ENCODE peak calls at places on chromosomes 2 and 18, in six cellular contexts. One of them, this sample, is unnamed.

GRCh38 chr18:12960846-12961397 is 13.1 kb downstream of the SEH1L start:
- DNase-seq in pancreas: no peak
- DNase-seq in foreskin keratinocyte: no peak
- DNase-seq in GM23248: peak
- DNase-seq in psoas muscle: no peak
- DNase-seq in aorta: no peak
- DNase-seq in this sample: no peak

GRCh38 chr2:234747032-234747431 is 204.8 kb upstream of the SH3BP4 start:
- DNase-seq in pancreas: no peak
- DNase-seq in foreskin keratinocyte: no peak
- DNase-seq in GM23248: peak
- DNase-seq in psoas muscle: no peak
- DNase-seq in aorta: no peak
- DNase-seq in this sample: no peak

GRCh38 chr2:16247371-16248177 is 307.2 kb downstream of the MYCN start:
- DNase-seq in pancreas: no peak
- DNase-seq in foreskin keratinocyte: no peak
- DNase-seq in GM23248: no peak
- DNase-seq in psoas muscle: no peak
- DNase-seq in aorta: no peak
- DNase-seq in this sample: no peak

GRCh38 chr2:105771841-105772240 is 27.1 kb downstream of the NCK2 start:
- DNase-seq in pancreas: no peak
- DNase-seq in foreskin keratinocyte: no peak
- DNase-seq in GM23248: no peak
- DNase-seq in psoas muscle: no peak
- DNase-seq in aorta: no peak
- DNase-seq in this sample: no peak

GRCh38 chr2:230347659-230348305 is 20.8 kb downstream of the SP140L start:
- DNase-seq in pancreas: no peak
- DNase-seq in foreskin keratinocyte: no peak
- DNase-seq in GM23248: no peak
- DNase-seq in psoas muscle: no peak
- DNase-seq in aorta: peak
- DNase-seq in this sample: no peak

GRCh38 chr2:166057363-166058169 is 70.3 kb downstream of the SCN1A start:
- DNase-seq in pancreas: no peak
- DNase-seq in foreskin keratinocyte: no peak
- DNase-seq in GM23248: peak
- DNase-seq in psoas muscle: no peak
- DNase-seq in aorta: no peak
- DNase-seq in this sample: no peak

GRCh38 chr2:139669675-139670074 is 889.5 kb upstream of the NXPH2 start:
- DNase-seq in pancreas: no peak
- DNase-seq in foreskin keratinocyte: no peak
- DNase-seq in GM23248: no peak
- DNase-seq in psoas muscle: no peak
- DNase-seq in aorta: no peak
- DNase-seq in this sample: no peak

GRCh38 chr2:101831351-101831865 is 133.9 kb downstream of the MAP4K4 start:
- DNase-seq in pancreas: peak
- DNase-seq in foreskin keratinocyte: no peak
- DNase-seq in GM23248: peak
- DNase-seq in psoas muscle: peak
- DNase-seq in aorta: peak
- DNase-seq in this sample: peak

GRCh38 chr2:68689553-68690537 is 44.8 kb upstream of the ARHGAP25 start:
- DNase-seq in pancreas: no peak
- DNase-seq in foreskin keratinocyte: no peak
- DNase-seq in GM23248: no peak
- DNase-seq in psoas muscle: no peak
- DNase-seq in aorta: no peak
- DNase-seq in this sample: no peak

GRCh38 chr2:190417045-190417842 is 9.1 kb downstream of the MFSD6 start:
- DNase-seq in pancreas: no peak
- DNase-seq in foreskin keratinocyte: no peak
- DNase-seq in GM23248: no peak
- DNase-seq in psoas muscle: no peak
- DNase-seq in aorta: no peak
- DNase-seq in this sample: no peak

GRCh38 chr18:57664600-57665165 is 43.0 kb upstream of the NARS1 start:
- DNase-seq in pancreas: no peak
- DNase-seq in foreskin keratinocyte: no peak
- DNase-seq in GM23248: no peak
- DNase-seq in psoas muscle: no peak
- DNase-seq in aorta: no peak
- DNase-seq in this sample: no peak

GRCh38 chr2:119706196-119706595 is 27.2 kb downstream of the TMEM177 start:
- DNase-seq in pancreas: no peak
- DNase-seq in foreskin keratinocyte: no peak
- DNase-seq in GM23248: no peak
- DNase-seq in psoas muscle: no peak
- DNase-seq in aorta: no peak
- DNase-seq in this sample: no peak

GRCh38 chr2:17752281-17752680 is 1.3 kb downstream of the SMC6 start:
- DNase-seq in pancreas: no peak
- DNase-seq in foreskin keratinocyte: no peak
- DNase-seq in GM23248: no peak
- DNase-seq in psoas muscle: no peak
- DNase-seq in aorta: no peak
- DNase-seq in this sample: no peak

GRCh38 chr2:3486047-3487027 is 33.0 kb downstream of the ADI1 start:
- DNase-seq in pancreas: no peak
- DNase-seq in foreskin keratinocyte: no peak
- DNase-seq in GM23248: no peak
- DNase-seq in psoas muscle: peak
- DNase-seq in aorta: peak
- DNase-seq in this sample: no peak

GRCh38 chr2:71672011-71672639 is 218.8 kb downstream of the DYSF start:
- DNase-seq in pancreas: no peak
- DNase-seq in foreskin keratinocyte: no peak
- DNase-seq in GM23248: no peak
- DNase-seq in psoas muscle: no peak
- DNase-seq in aorta: no peak
- DNase-seq in this sample: no peak

GRCh38 chr2:119520696-119521436 is 3.4 kb downstream of the SCTR start:
- DNase-seq in pancreas: no peak
- DNase-seq in foreskin keratinocyte: no peak
- DNase-seq in GM23248: no peak
- DNase-seq in psoas muscle: no peak
- DNase-seq in aorta: no peak
- DNase-seq in this sample: no peak

GRCh38 chr2:84958135-84959044 is 12.6 kb upstream of the KCMF1 start:
- DNase-seq in pancreas: peak
- DNase-seq in foreskin keratinocyte: peak
- DNase-seq in GM23248: peak
- DNase-seq in psoas muscle: no peak
- DNase-seq in aorta: peak
- DNase-seq in this sample: peak

GRCh38 chr2:97936199-97936598 is 59.5 kb downstream of the TMEM131 start:
- DNase-seq in pancreas: no peak
- DNase-seq in foreskin keratinocyte: no peak
- DNase-seq in GM23248: no peak
- DNase-seq in psoas muscle: peak
- DNase-seq in aorta: no peak
- DNase-seq in this sample: no peak

GRCh38 chr18:79560042-79560860 is 119.4 kb upstream of the CTDP1 start:
- DNase-seq in pancreas: peak
- DNase-seq in foreskin keratinocyte: no peak
- DNase-seq in GM23248: no peak
- DNase-seq in psoas muscle: no peak
- DNase-seq in aorta: peak
- DNase-seq in this sample: no peak

DNA sequence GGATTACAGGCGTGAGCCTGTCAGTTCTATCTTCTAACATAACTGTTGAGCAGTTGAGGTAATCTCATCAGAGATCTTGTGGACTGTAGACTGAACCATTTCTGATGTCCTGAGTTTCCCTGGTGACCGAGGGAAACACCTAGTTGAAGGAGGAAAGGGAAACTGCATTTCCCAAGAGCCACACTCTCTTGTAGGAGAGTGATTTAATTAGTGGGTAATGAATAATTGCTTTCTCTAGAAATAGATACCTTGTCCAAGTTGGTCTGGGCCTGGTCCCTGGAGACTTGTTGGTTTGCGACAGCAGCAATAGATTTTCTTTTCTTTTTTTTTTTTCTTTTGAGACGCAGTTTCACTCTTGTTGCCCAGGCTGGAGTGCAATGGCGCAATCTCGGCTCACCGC is 7.4 kb downstream of the TTLL4 start:
- DNase-seq in pancreas: no peak
- DNase-seq in foreskin keratinocyte: no peak
- DNase-seq in GM23248: no peak
- DNase-seq in psoas muscle: no peak
- DNase-seq in aorta: no peak
- DNase-seq in this sample: no peak
- H3K27ac ChIP-seq in pancreas: no peak
- H3K27ac ChIP-seq in foreskin keratinocyte: no peak
- H3K27ac ChIP-seq in GM23248: no peak
- H3K27ac ChIP-seq in psoas muscle: no peak
- H3K27ac ChIP-seq in aorta: no peak
- H3K27ac ChIP-seq in this sample: no peak

DNA sequence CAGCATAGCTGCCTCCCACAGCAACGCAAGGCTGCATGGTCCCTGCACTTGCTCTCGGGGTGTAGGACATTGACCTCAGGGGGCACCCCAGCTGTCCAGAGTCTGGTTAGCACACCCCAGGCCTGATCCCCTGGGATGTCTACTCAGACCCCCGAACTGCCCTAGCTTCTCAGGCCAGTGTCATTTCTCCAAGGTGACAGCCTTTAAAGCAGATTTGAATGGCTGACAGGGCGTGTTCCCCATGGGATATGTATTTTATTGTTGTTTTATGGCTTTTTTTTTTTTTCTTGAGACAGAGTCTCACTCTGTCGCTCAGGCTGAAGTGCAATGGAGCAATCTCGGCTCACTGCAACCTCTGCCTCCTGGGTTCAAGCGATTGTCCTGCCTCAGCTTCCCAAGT is 40.8 kb upstream of the PTMA start:
- DNase-seq in pancreas: no peak
- DNase-seq in foreskin keratinocyte: no peak
- DNase-seq in GM23248: no peak
- DNase-seq in psoas muscle: no peak
- DNase-seq in aorta: no peak
- DNase-seq in this sample: no peak
- H3K27ac ChIP-seq in pancreas: peak
- H3K27ac ChIP-seq in foreskin keratinocyte: no peak
- H3K27ac ChIP-seq in GM23248: no peak
- H3K27ac ChIP-seq in psoas muscle: peak
- H3K27ac ChIP-seq in aorta: peak
- H3K27ac ChIP-seq in this sample: peak

GRCh38 chr2:54601339-54601738 is 122.1 kb upstream of the EML6 start:
- DNase-seq in pancreas: no peak
- DNase-seq in foreskin keratinocyte: no peak
- DNase-seq in GM23248: peak
- DNase-seq in psoas muscle: no peak
- DNase-seq in aorta: no peak
- DNase-seq in this sample: no peak

GRCh38 chr2:54598347-54599325 is 124.8 kb upstream of the EML6 start:
- DNase-seq in pancreas: no peak
- DNase-seq in foreskin keratinocyte: no peak
- DNase-seq in GM23248: peak
- DNase-seq in psoas muscle: no peak
- DNase-seq in aorta: no peak
- DNase-seq in this sample: no peak

GRCh38 chr2:54599914-54600313 is 123.5 kb upstream of the EML6 start:
- DNase-seq in pancreas: no peak
- DNase-seq in foreskin keratinocyte: peak
- DNase-seq in GM23248: peak
- DNase-seq in psoas muscle: peak
- DNase-seq in aorta: peak
- DNase-seq in this sample: no peak

GRCh38 chr2:54597153-54597827 is 126.2 kb upstream of the EML6 start:
- DNase-seq in pancreas: peak
- DNase-seq in foreskin keratinocyte: no peak
- DNase-seq in GM23248: no peak
- DNase-seq in psoas muscle: peak
- DNase-seq in aorta: no peak
- DNase-seq in this sample: no peak

GRCh38 chr2:54599326-54599710 is 124.1 kb upstream of the EML6 start:
- DNase-seq in pancreas: no peak
- DNase-seq in foreskin keratinocyte: no peak
- DNase-seq in GM23248: no peak
- DNase-seq in psoas muscle: no peak
- DNase-seq in aorta: no peak
- DNase-seq in this sample: no peak
- H3K27ac ChIP-seq in pancreas: no peak
- H3K27ac ChIP-seq in foreskin keratinocyte: peak
- H3K27ac ChIP-seq in GM23248: no peak
- H3K27ac ChIP-seq in psoas muscle: peak
- H3K27ac ChIP-seq in aorta: peak
- H3K27ac ChIP-seq in this sample: no peak

DNA sequence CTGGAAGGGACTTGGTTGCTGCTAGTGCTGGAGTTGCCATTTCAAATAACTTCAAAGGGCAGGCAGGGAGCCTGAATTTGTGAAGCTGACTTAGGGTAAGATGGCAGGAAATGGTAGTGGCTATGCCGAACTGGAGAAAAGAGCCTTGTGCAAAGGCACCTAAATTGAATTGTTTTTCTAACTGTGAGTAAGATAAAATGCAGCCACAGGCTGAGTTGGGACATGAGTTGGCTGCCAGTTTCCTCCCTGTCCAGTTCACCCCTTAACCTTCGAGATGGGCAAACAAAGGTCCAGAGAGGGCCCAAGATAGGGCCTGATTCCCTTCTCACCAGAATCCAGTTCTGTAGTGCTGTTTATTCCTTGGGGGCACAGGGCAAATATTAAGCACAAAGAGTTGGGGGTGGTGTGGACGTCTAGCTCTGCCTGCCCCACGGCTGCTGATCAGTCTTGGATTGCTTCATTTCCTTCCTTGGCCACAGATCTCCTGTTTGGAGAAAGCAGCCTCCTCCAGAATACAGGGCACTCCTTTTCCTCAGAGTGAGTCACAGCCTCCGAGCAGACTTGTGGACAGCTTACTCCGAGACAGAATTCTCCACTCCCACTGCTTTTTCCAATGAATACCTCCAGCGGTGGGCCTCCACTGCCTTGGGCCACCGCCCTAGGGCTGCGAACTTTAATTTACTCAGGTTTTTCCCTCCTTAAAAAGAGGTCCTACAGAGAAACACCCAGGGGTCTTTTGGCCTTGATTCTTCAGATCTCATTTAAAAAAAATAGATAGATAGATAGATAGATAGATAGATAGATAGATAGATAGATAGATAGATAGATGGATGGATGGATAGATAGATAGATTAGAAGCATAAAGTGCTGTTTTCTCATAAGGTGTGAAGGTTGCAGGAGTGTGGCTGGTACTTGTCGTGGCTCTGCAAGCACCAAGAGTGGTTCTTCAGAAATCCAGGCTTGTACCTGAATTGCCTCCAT is 18.4 kb upstream of the SLC20A1 start:
- DNase-seq in pancreas: peak
- DNase-seq in foreskin keratinocyte: peak
- DNase-seq in GM23248: peak
- DNase-seq in psoas muscle: peak
- DNase-seq in aorta: peak
- DNase-seq in this sample: peak
- H3K27ac ChIP-seq in pancreas: no peak
- H3K27ac ChIP-seq in foreskin keratinocyte: peak
- H3K27ac ChIP-seq in GM23248: peak
- H3K27ac ChIP-seq in psoas muscle: peak
- H3K27ac ChIP-seq in aorta: peak
- H3K27ac ChIP-seq in this sample: peak